ENCODE peak calls at places on chromosomes 7 and 10, in ten cellular contexts. T, H, Z, D, M, V, O, K, P and L are unnamed samples.

GRCh38 chr10:91689731-91690168 is 56.9 kb upstream of the PPP1R3C start:
- DNase-seq in T (peak; percentile 45), H (no peak), Z (no peak), D (no peak), M (peak; percentile 71), V (no peak), O (peak; percentile 79), K (no peak), P (no peak), L (no peak)

GRCh38 chr10:75043256-75044121 is 68.0 kb upstream of the SAMD8 start:
- DNase-seq in T (no peak), H (no peak), Z (peak; percentile 12), D (peak; percentile 35), M (no peak), V (no peak), O (no peak), K (no peak), P (no peak), L (peak; percentile 38)

GRCh38 chr7:142557971-142558582 is 191.2 kb upstream of the PRSS1 start:
- DNase-seq in T (peak; percentile 90), H (peak; percentile 21), Z (peak; percentile 54), D (no peak), M (peak; percentile 41), V (peak; percentile 77), O (peak; percentile 70), K (no peak), P (peak; percentile 91), L (peak; percentile 21)

GRCh38 chr10:110214380-110214826 is 7.0 kb downstream of the MXI1 start:
- DNase-seq in T (no peak), H (no peak), Z (no peak), D (no peak), M (peak; percentile 50), V (no peak), O (no peak), K (peak; percentile 56), P (no peak), L (no peak)

GRCh38 chr10:22389856-22390589 is 44.7 kb downstream of the SPAG6 start:
- DNase-seq in T (no peak), H (no peak), Z (no peak), D (no peak), M (no peak), V (no peak), O (no peak), K (no peak), P (no peak), L (no peak)

GRCh38 chr7:54837167-54837566 is 78.2 kb upstream of the SEC61G start:
- DNase-seq in T (peak; percentile 42), H (no peak), Z (no peak), D (no peak), M (no peak), V (no peak), O (no peak), K (no peak), P (no peak), L (no peak)

GRCh38 chr10:110530131-110530831 is 32.6 kb downstream of the DUSP5 start:
- DNase-seq in T (peak; percentile 73), H (no peak), Z (no peak), D (no peak), M (peak; percentile 56), V (no peak), O (peak; percentile 84), K (no peak), P (peak; percentile 84), L (no peak)

GRCh38 chr7:82319674-82320118 is 123.9 kb downstream of the CACNA2D1 start:
- DNase-seq in T (peak; percentile 91), H (no peak), Z (no peak), D (no peak), M (peak; percentile 90), V (peak; percentile 87), O (peak; percentile 84), K (peak; percentile 92), P (no peak), L (no peak)

GRCh38 chr10:101839421-101840063 is 4.1 kb downstream of the KCNIP2 start:
- DNase-seq in T (peak; percentile 26), H (no peak), Z (peak; percentile 64), D (no peak), M (no peak), V (no peak), O (peak; percentile 46), K (no peak), P (peak; percentile 51), L (no peak)

GRCh38 chr10:10794776-10795175 is 222.9 kb upstream of the CELF2 start:
- DNase-seq in T (peak; percentile 82), H (no peak), Z (no peak), D (no peak), M (peak; percentile 98), V (no peak), O (peak; percentile 76), K (no peak), P (no peak), L (no peak)